ENCODE peak calls at places on chromosome 7, in four cellular contexts. K is fibroblast of mammary gland; L is AG10803; T is CD8-positive, alpha-beta T cell. G is an unnamed sample.

GRCh38 chr7:128826916-128827247 is 3.3 kb upstream of the FLNC start:
- DNase-seq in T (no peak), K (no peak), L (no peak), G (no peak)

GRCh38 chr7:92669616-92670153 is 79.5 kb upstream of the FAM133B start:
- DNase-seq in K (peak), T (no peak), L (no peak), G (no peak)

GRCh38 chr7:116097365-116098009 is 66.9 kb upstream of the TFEC start:
- DNase-seq in T (no peak), K (peak), L (peak), G (peak)

GRCh38 chr7:2162959-2163358 is 69.8 kb downstream of the MAD1L1 start:
- DNase-seq in T (no peak), K (peak), L (peak), G (no peak)

GRCh38 chr7:22109761-22110160 is 164.1 kb upstream of the CDCA7L start:
- DNase-seq in K (peak), L (peak), T (no peak), G (peak)

GRCh38 chr7:35546691-35547090 is 148.2 kb downstream of the HERPUD2 start:
- DNase-seq in T (no peak), L (no peak), K (no peak), G (no peak)

GRCh38 chr7:43873300-43873699 is 4.0 kb upstream of the MRPS24 start:
- DNase-seq in T (no peak), K (peak), L (peak), G (peak)

GRCh38 chr7:51246258-51247245 is 70.1 kb downstream of the COBL start:
- DNase-seq in T (no peak), L (no peak), K (no peak), G (no peak)

GRCh38 chr7:22485189-22485588 is 14.8 kb downstream of the STEAP1B start:
- DNase-seq in L (peak), K (no peak), T (no peak), G (no peak)

GRCh38 chr7:74097937-74098614 is 14.5 kb downstream of the LIMK1 start:
- DNase-seq in K (peak), T (no peak), L (peak), G (peak)

GRCh38 chr7:17544401-17544800 is 245.9 kb downstream of the AHR start:
- DNase-seq in L (no peak), K (no peak), T (no peak), G (no peak)

GRCh38 chr7:26153823-26154783 is 2.1 kb downstream of the NFE2L3 start:
- DNase-seq in L (no peak), T (no peak), K (no peak), G (peak)

GRCh38 chr7:88312061-88312663 is 5.5 kb upstream of the STEAP4 start:
- DNase-seq in L (peak), T (no peak), K (peak), G (no peak)

GRCh38 chr7:73774923-73775322 is 4.9 kb upstream of the CLDN3 start:
- DNase-seq in L (peak), T (no peak), K (peak), G (peak)

GRCh38 chr7:133794490-133794889 is 332.6 kb upstream of the LRGUK start:
- DNase-seq in K (peak), L (peak), T (no peak), G (no peak)

GRCh38 chr7:153567426-153567825 is 484.8 kb upstream of the DPP6 start:
- DNase-seq in K (no peak), L (no peak), T (no peak), G (no peak)

GRCh38 chr7:12069757-12070156 is 141.3 kb upstream of the TMEM106B start:
- DNase-seq in K (no peak), L (no peak), T (no peak), G (no peak)

GRCh38 chr7:34727464-34727995 is 69.5 kb downstream of the NPSR1 start:
- DNase-seq in L (no peak), K (no peak), T (no peak), G (no peak)

GRCh38 chr7:103141753-103142404 is 7.0 kb downstream of the NAPEPLD start:
- DNase-seq in K (no peak), T (no peak), L (no peak), G (no peak)

GRCh38 chr7:155804897-155805825 is 7.1 kb downstream of the SHH start:
- DNase-seq in T (peak), K (peak), L (peak), G (no peak)

GRCh38 chr7:106623846-106624245 is 37.1 kb downstream of the CCDC71L start:
- DNase-seq in T (no peak), L (peak), K (peak), G (no peak)

GRCh38 chr7:132782777-132783633 is 206.7 kb upstream of the PLXNA4 start:
- DNase-seq in K (peak), T (no peak), L (peak), G (peak)

GRCh38 chr7:141201145-141201885 is 127.5 kb downstream of the TMEM178B start:
- DNase-seq in K (no peak), L (no peak), T (no peak), G (no peak)

GRCh38 chr7:84975586-84976185 is 211.2 kb downstream of the SEMA3D start:
- DNase-seq in K (peak), T (no peak), L (peak), G (no peak)

GRCh38 chr7:51965454-51965853 is 648.8 kb upstream of the COBL start:
- DNase-seq in L (no peak), T (no peak), K (no peak), G (no peak)

GRCh38 chr7:99971242-99971641 is 4.6 kb downstream of the AZGP1 start:
- DNase-seq in K (no peak), L (no peak), T (no peak), G (no peak)

GRCh38 chr7:99976626-99977025 is 795 bp upstream of the AZGP1 start:
- DNase-seq in K (no peak), T (no peak), L (no peak), G (no peak)

GRCh38 chr7:99974681-99975080 is 1.1 kb downstream of the AZGP1 start:
- DNase-seq in L (no peak), T (no peak), K (no peak), G (no peak)

GRCh38 chr7:99975782-99976521 is at the start of gene AZGP1:
- DNase-seq in K (peak), L (no peak), T (no peak), G (no peak)
- H3K4me3 ChIP-seq in K (no peak), L (no peak), T (no peak), G (no peak)

GRCh38 chr7:31948041-31948440 is 122.2 kb downstream of the PDE1C start:
- DNase-seq in L (peak), T (no peak), K (peak), G (no peak)

GRCh38 chr7:31953432-31953831 is 116.8 kb downstream of the PDE1C start:
- DNase-seq in K (no peak), L (no peak), T (no peak), G (no peak)

GRCh38 chr7:31955021-31955420 is 115.2 kb downstream of the PDE1C start:
- DNase-seq in L (no peak), K (no peak), T (no peak), G (no peak)

GRCh38 chr7:31954500-31954899 is 115.7 kb downstream of the PDE1C start:
- DNase-seq in L (no peak), T (no peak), K (no peak), G (no peak)

DNA sequence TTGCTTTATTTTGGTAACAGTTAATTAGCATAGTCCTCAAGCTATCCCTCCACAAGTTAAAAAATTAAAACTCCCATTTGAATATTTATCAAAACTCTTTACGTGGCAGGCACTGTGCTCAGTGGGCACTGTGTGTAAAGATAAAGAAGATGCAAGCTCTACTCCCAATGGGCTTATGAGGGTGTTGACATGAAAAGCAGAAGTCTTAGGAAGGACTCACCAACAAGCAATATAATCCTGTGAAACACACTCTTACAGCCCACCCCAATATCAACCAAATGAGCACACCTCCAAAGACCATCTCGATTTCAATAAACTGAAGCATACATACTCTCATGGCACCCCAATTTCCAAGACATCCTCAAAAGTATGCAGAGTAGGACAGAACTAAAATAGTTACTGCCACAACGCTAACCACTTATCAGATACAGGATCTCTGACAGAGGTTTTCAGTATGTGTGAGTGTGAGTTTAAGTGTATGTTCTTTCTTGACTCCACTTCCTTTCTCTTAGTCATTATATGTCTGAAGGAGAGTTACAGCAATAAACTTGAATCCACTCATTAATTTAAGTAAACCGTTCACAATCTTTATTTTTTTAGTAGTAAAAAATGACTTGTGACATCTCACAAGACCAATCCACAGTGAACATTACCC is 120.0 kb downstream of the PDE1C start:
- DNase-seq in L (peak), K (no peak), T (no peak), G (no peak)
- TF ChIP-seq CTCF in L (no peak), K (no peak), T (no peak), G (no peak)

DNA sequence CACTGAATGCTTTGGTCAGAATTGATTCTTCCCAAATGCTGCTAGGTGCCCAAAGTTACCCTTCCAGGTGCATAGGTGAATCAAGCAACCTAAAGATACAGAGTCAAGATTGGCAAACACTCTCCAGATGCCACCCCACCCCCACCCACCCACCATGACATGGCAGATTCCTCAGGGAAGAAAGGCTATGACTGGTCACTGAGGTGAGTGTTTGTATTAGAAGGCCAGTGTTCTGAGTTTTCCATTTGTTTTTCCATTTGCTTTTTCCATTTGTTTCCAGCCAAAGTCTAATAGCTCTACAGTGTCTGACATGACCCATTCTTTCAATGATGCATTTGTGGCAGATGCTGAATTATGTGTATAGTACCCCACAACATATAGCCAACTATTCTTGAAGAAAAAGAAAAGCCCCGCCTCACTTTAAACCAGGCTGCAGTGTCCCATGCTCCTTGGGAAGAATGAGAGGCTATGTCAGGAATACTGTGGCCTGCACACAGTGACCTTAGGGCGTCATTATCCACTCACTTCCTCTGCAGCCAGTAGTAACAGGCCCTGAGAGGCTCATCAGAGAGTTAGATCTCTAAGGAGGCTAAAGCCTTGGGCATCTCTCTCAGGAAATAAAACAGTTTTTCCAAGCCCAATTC is 16.1 kb upstream of the HIBADH start:
- DNase-seq in T (no peak), L (no peak), K (peak), G (no peak)
- H3K4me3 ChIP-seq in T (no peak), L (no peak), K (no peak), G (no peak)

GRCh38 chr7:37848297-37848696 is at the start of gene NME8:
- DNase-seq in K (no peak), T (no peak), L (no peak), G (no peak)

GRCh38 chr7:37853468-37853867 is 5.1 kb downstream of the NME8 start:
- DNase-seq in T (no peak), K (no peak), L (no peak), G (no peak)
- TF ChIP-seq CTCF in T (no peak), K (peak), L (peak), G (no peak)

GRCh38 chr7:40749877-40750276 is 615.1 kb downstream of the SUGCT start:
- DNase-seq in L (peak), K (no peak), T (no peak), G (no peak)
- H3K4me3 ChIP-seq in L (no peak), K (no peak), T (no peak), G (no peak)

DNA sequence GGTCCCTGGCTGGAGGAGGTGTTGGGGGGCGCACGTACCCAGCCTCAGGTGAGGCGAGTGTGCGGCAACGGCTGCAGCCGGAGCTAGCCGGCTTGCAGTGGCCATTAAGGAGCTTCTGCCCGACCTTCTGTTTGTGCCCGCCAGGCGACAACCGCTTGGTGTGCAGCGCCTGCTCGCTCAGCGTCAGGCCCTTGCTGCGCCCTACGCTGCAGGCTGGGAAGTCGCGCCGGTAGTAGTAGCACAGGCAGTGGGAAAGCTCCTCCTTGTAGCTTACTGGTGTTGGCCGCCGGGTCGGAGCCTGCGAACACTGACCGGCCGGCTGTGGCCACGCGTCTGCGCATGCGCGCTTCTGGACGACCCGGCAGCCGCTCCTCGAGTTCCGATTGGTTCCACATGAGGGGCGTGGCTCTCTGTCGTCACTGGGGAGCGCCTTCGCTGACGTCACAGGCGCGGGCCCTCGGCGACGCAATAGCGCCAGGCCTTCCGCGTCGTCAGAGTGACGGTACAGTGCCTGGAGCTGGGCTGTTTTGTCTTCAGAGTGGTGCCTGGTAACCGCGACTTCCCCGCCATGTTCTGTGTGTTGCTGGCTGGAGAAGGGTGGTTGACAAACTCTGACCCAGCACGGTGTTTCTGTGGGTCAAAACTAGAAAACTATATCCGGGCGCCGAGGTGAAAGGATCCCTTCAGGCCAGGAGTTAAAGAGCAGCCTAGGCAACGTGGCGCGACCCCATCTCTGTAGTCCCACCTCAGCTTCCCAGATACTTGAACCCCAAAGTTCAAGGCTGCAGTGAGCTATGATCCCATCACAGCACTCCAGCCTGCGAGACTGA is 76.3 kb upstream of the TMEM248 start:
- DNase-seq in T (peak), K (peak), L (peak), G (peak)
- TF ChIP-seq CTCF in T (peak), K (no peak), L (peak), G (no peak)

GRCh38 chr7:149422914-149423285 is 38.0 kb downstream of the ZNF777 start:
- DNase-seq in K (no peak), T (peak), L (no peak), G (no peak)
- H3K4me3 ChIP-seq in K (peak), T (peak), L (peak), G (peak)